ENCODE peak calls at places on chromosomes 11 and 22, in four cellular contexts. C is tibial nerve, K is left ventricle myocardium inferior, B is neural progenitor cell. I is an unnamed sample.

GRCh38 chr11:10743354-10744035 is 7.6 kb upstream of the CTR9 start:
- DNase-seq in C (no peak), K (no peak), B (no peak), I (no peak)

GRCh38 chr11:4092031-4092430 is 2.6 kb upstream of the RRM1 start:
- DNase-seq in C (no peak), K (no peak), B (no peak), I (no peak)

GRCh38 chr11:77042111-77042726 is 8.0 kb downstream of the B3GNT6 start:
- DNase-seq in C (no peak), K (no peak), B (no peak), I (no peak)

GRCh38 chr11:122682464-122682863 is 26.9 kb downstream of the UBASH3B start:
- DNase-seq in C (no peak), K (no peak), B (no peak), I (no peak)

GRCh38 chr11:124748100-124748418 is 4.0 kb downstream of the VSIG2 start:
- DNase-seq in C (no peak), K (no peak), B (no peak), I (no peak)

GRCh38 chr11:102883132-102883531 is 8.3 kb upstream of the MMP12 start:
- DNase-seq in C (no peak), K (no peak), B (no peak), I (no peak)

GRCh38 chr11:125300791-125301218 is 136.3 kb downstream of the PKNOX2 start:
- DNase-seq in C (no peak), K (peak), B (no peak), I (no peak)

GRCh38 chr22:27836181-27836580 is 34.6 kb upstream of the MN1 start:
- DNase-seq in C (no peak), K (no peak), B (no peak), I (no peak)

GRCh38 chr11:93514712-93515111 is 28.5 kb downstream of the SMCO4 start:
- DNase-seq in C (no peak), K (no peak), B (no peak), I (no peak)

GRCh38 chr22:17191163-17191562 is 28.1 kb downstream of the ADA2 start:
- DNase-seq in C (no peak), K (no peak), B (no peak), I (no peak)

GRCh38 chr11:46506486-46506808 is 87.4 kb downstream of the AMBRA1 start:
- DNase-seq in C (no peak), K (no peak), B (no peak), I (no peak)

GRCh38 chr11:1130276-1131032 is 27.3 kb upstream of the MUC5AC start:
- DNase-seq in C (no peak), K (no peak), B (no peak), I (no peak)

GRCh38 chr22:30636226-30637077 is 871 bp downstream of the SLC35E4 start:
- DNase-seq in C (no peak), K (peak), B (peak), I (no peak)

GRCh38 chr11:81237139-81237538 is 1496.5 kb downstream of the FAM181B start:
- DNase-seq in C (no peak), K (no peak), B (peak), I (peak)

GRCh38 chr22:26561756-26562417 is 28.0 kb downstream of the TPST2 start:
- DNase-seq in C (no peak), K (peak), B (no peak), I (no peak)

GRCh38 chr11:10455637-10456487 is 798 bp downstream of the AMPD3 start:
- DNase-seq in C (no peak), K (no peak), B (peak), I (peak)

GRCh38 chr11:69841859-69842698 is 22.9 kb upstream of the FGF3 start:
- DNase-seq in C (no peak), K (no peak), B (peak), I (no peak)

GRCh38 chr11:130677486-130678153 is 229.2 kb downstream of the ADAMTS15 start:
- DNase-seq in C (no peak), K (peak), B (peak), I (no peak)
- H3K27ac ChIP-seq in C (no peak), K (peak), B (no peak), I (no peak)

GRCh38 chr11:34977039-34977906 is 60.9 kb downstream of the PDHX start:
- DNase-seq in C (no peak), K (no peak), B (no peak), I (no peak)
- H3K4me3 ChIP-seq in C (no peak), K (no peak), B (no peak), I (no peak)

DNA sequence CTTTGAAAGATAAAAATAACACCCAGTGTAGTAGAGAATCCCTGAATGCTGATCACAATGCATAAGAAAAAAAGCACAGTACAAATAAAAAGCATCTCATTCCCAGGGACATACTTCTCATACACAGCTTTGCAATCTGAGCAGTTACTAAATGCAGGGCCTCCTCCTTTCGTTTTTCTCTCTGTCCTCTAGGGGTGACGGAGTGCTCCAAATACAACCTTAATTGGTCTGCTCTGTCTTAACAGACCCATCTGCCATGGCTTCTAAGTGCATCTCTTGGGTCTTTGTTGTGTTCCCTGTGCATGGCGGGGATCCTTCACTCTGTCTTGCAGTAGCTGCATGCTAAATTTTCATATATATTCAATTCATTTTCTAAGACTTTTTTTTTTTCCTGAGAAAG is 1114.2 kb upstream of the RAG2 start:
- DNase-seq in C (no peak), K (no peak), B (peak), I (no peak)
- TF ChIP-seq CTCF in C (no peak), K (no peak), B (peak), I (no peak)

DNA sequence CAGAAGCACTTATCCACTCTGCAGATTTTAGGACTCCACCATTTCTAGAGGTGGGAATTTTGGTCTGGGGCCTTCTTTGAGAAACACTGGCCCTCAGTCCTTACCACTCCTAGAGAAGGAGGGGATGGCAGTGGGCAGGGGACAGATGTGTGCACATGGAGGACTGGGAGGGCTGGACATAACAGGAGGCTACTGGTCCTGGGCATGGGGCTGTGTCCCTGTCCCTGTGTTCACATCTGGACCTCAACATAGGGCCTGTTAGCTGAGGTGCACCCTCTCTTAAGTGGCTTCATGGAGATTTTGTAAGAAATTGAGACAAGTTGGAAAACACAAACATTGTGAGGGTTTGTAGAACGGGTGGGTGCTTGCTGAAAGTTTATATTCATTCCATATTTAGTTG is 103.4 kb downstream of the ATXN10 start:
- DNase-seq in C (no peak), K (no peak), B (no peak), I (no peak)
- H3K27ac ChIP-seq in C (no peak), K (no peak), B (no peak), I (no peak)

GRCh38 chr22:37485006-37485713 is 1.0 kb downstream of the MFNG start:
- DNase-seq in C (no peak), K (no peak), B (no peak), I (peak)
- H3K4me3 ChIP-seq in C (peak), K (peak), B (no peak), I (peak)